ENCODE peak calls at places on chromosomes 3 and 15, in ten cellular contexts. Y, I, N, X, H, F, O, G, V and P are unnamed samples.

GRCh38 chr3:61914277-61914676 is 352.9 kb downstream of the PTPRG start:
- ATAC-seq in Y (no peak), I (no peak), N (no peak), X (no peak), H (no peak), F (no peak), O (no peak), G (no peak), V (no peak), P (no peak)

GRCh38 chr15:78233496-78233895 is 869 bp downstream of the ACSBG1 start:
- ATAC-seq in Y (no peak), I (no peak), N (no peak), X (no peak), H (no peak), F (no peak), O (no peak), G (no peak), V (no peak), P (no peak)

GRCh38 chr3:177983341-177983740 is 552.9 kb upstream of the KCNMB2 start:
- ATAC-seq in Y (no peak), I (no peak), N (no peak), X (no peak), H (no peak), F (no peak), O (no peak), G (no peak), V (no peak), P (no peak)

GRCh38 chr15:67142142-67143092 is 77.0 kb downstream of the SMAD3 start:
- ATAC-seq in Y (no peak), I (no peak), N (no peak), X (no peak), H (no peak), F (no peak), O (no peak), G (no peak), V (peak), P (no peak)

GRCh38 chr15:101240364-101240763 is 11.5 kb downstream of the CHSY1 start:
- ATAC-seq in Y (peak), I (no peak), N (no peak), X (no peak), H (no peak), F (no peak), O (peak), G (peak), V (peak), P (no peak)

GRCh38 chr15:98983333-98983732 is 24.3 kb downstream of the PGPEP1L start:
- ATAC-seq in Y (peak), I (no peak), N (no peak), X (no peak), H (no peak), F (no peak), O (peak), G (peak), V (peak), P (no peak)

GRCh38 chr15:73928241-73928579 is 1.9 kb downstream of the LOXL1 start:
- ATAC-seq in Y (no peak), I (peak), N (no peak), X (no peak), H (no peak), F (no peak), O (no peak), G (no peak), V (no peak), P (no peak)

GRCh38 chr15:101090460-101090853 is 161.4 kb downstream of the CHSY1 start:
- ATAC-seq in Y (no peak), I (no peak), N (no peak), X (peak), H (no peak), F (no peak), O (no peak), G (no peak), V (no peak), P (no peak)

GRCh38 chr3:45604596-45604995 is 10.0 kb downstream of the LIMD1 start:
- ATAC-seq in Y (no peak), I (no peak), N (no peak), X (no peak), H (no peak), F (no peak), O (no peak), G (no peak), V (no peak), P (no peak)

GRCh38 chr3:142647856-142648255 is 51.7 kb downstream of the PLS1 start:
- ATAC-seq in Y (peak), I (no peak), N (no peak), X (no peak), H (no peak), F (no peak), O (no peak), G (no peak), V (no peak), P (no peak)